ENCODE peak calls at places on chromosomes 2 and 18, in eight cellular contexts. One of them, this sample, is unnamed.

GRCh38 chr2:79734518-79734917 is 221.7 kb downstream of the CTNNA2 start:
- DNase-seq in endothelial cell of umbilical vein: no peak
- DNase-seq in suprapubic skin: no peak
- DNase-seq in lower leg skin: no peak
- DNase-seq in H54: no peak
- DNase-seq in A549: no peak
- DNase-seq in ovary: no peak
- DNase-seq in stomach: no peak
- DNase-seq in this sample: no peak

GRCh38 chr2:113198790-113199612 is 25.2 kb downstream of the PSD4 start:
- DNase-seq in endothelial cell of umbilical vein: peak
- DNase-seq in lower leg skin: peak
- DNase-seq in suprapubic skin: peak
- DNase-seq in H54: peak
- DNase-seq in ovary: peak
- DNase-seq in A549: peak
- DNase-seq in stomach: peak
- DNase-seq in this sample: peak

GRCh38 chr2:10333966-10334365 is 31.3 kb downstream of the HPCAL1 start:
- DNase-seq in lower leg skin: no peak
- DNase-seq in endothelial cell of umbilical vein: no peak
- DNase-seq in suprapubic skin: no peak
- DNase-seq in A549: no peak
- DNase-seq in ovary: no peak
- DNase-seq in H54: no peak
- DNase-seq in stomach: no peak
- DNase-seq in this sample: no peak

GRCh38 chr18:51503351-51503750 is 305.9 kb upstream of the MEX3C start:
- DNase-seq in stomach: no peak
- DNase-seq in H54: no peak
- DNase-seq in suprapubic skin: no peak
- DNase-seq in lower leg skin: no peak
- DNase-seq in ovary: no peak
- DNase-seq in A549: no peak
- DNase-seq in endothelial cell of umbilical vein: no peak
- DNase-seq in this sample: no peak

GRCh38 chr2:95268208-95269035 is 5.8 kb upstream of the PROM2 start:
- DNase-seq in H54: no peak
- DNase-seq in suprapubic skin: peak
- DNase-seq in A549: no peak
- DNase-seq in ovary: no peak
- DNase-seq in stomach: peak
- DNase-seq in lower leg skin: peak
- DNase-seq in endothelial cell of umbilical vein: no peak
- DNase-seq in this sample: no peak

GRCh38 chr18:23970161-23971153 is 44.1 kb upstream of the TTC39C start:
- DNase-seq in H54: no peak
- DNase-seq in lower leg skin: no peak
- DNase-seq in suprapubic skin: no peak
- DNase-seq in endothelial cell of umbilical vein: no peak
- DNase-seq in A549: no peak
- DNase-seq in ovary: no peak
- DNase-seq in stomach: no peak
- DNase-seq in this sample: no peak

GRCh38 chr18:13849791-13850190 is 25.8 kb downstream of the MC5R start:
- DNase-seq in A549: no peak
- DNase-seq in endothelial cell of umbilical vein: no peak
- DNase-seq in ovary: no peak
- DNase-seq in suprapubic skin: no peak
- DNase-seq in lower leg skin: no peak
- DNase-seq in H54: no peak
- DNase-seq in stomach: no peak
- DNase-seq in this sample: no peak

GRCh38 chr2:43355399-43355798 is 129.0 kb upstream of the ZFP36L2 start:
- DNase-seq in A549: no peak
- DNase-seq in endothelial cell of umbilical vein: no peak
- DNase-seq in lower leg skin: no peak
- DNase-seq in suprapubic skin: no peak
- DNase-seq in H54: no peak
- DNase-seq in ovary: no peak
- DNase-seq in stomach: no peak
- DNase-seq in this sample: no peak

GRCh38 chr2:241561811-241562210 is 3.3 kb downstream of the BOK start:
- DNase-seq in ovary: peak
- DNase-seq in A549: no peak
- DNase-seq in endothelial cell of umbilical vein: peak
- DNase-seq in suprapubic skin: no peak
- DNase-seq in H54: peak
- DNase-seq in stomach: peak
- DNase-seq in lower leg skin: no peak
- DNase-seq in this sample: no peak

GRCh38 chr2:138026116-138026855 is 62.0 kb downstream of the HNMT start:
- DNase-seq in stomach: no peak
- DNase-seq in H54: no peak
- DNase-seq in ovary: no peak
- DNase-seq in A549: no peak
- DNase-seq in suprapubic skin: no peak
- DNase-seq in lower leg skin: no peak
- DNase-seq in endothelial cell of umbilical vein: no peak
- DNase-seq in this sample: no peak

GRCh38 chr18:45399146-45399545 is 216.1 kb upstream of the SLC14A2 start:
- DNase-seq in suprapubic skin: no peak
- DNase-seq in H54: no peak
- DNase-seq in A549: no peak
- DNase-seq in lower leg skin: no peak
- DNase-seq in stomach: no peak
- DNase-seq in ovary: no peak
- DNase-seq in endothelial cell of umbilical vein: no peak
- DNase-seq in this sample: no peak

GRCh38 chr2:179272406-179273192 is 8.0 kb upstream of the SESTD1 start:
- DNase-seq in A549: no peak
- DNase-seq in H54: no peak
- DNase-seq in stomach: no peak
- DNase-seq in lower leg skin: no peak
- DNase-seq in endothelial cell of umbilical vein: peak
- DNase-seq in suprapubic skin: no peak
- DNase-seq in ovary: no peak
- DNase-seq in this sample: no peak

GRCh38 chr18:77223653-77224052 is 26.0 kb upstream of the GALR1 start:
- DNase-seq in H54: no peak
- DNase-seq in endothelial cell of umbilical vein: no peak
- DNase-seq in A549: no peak
- DNase-seq in suprapubic skin: no peak
- DNase-seq in lower leg skin: no peak
- DNase-seq in ovary: no peak
- DNase-seq in stomach: no peak
- DNase-seq in this sample: no peak

GRCh38 chr2:62803961-62804360 is 98.4 kb downstream of the EHBP1 start:
- DNase-seq in lower leg skin: no peak
- DNase-seq in A549: no peak
- DNase-seq in stomach: no peak
- DNase-seq in endothelial cell of umbilical vein: no peak
- DNase-seq in ovary: no peak
- DNase-seq in suprapubic skin: no peak
- DNase-seq in H54: no peak
- DNase-seq in this sample: no peak

DNA sequence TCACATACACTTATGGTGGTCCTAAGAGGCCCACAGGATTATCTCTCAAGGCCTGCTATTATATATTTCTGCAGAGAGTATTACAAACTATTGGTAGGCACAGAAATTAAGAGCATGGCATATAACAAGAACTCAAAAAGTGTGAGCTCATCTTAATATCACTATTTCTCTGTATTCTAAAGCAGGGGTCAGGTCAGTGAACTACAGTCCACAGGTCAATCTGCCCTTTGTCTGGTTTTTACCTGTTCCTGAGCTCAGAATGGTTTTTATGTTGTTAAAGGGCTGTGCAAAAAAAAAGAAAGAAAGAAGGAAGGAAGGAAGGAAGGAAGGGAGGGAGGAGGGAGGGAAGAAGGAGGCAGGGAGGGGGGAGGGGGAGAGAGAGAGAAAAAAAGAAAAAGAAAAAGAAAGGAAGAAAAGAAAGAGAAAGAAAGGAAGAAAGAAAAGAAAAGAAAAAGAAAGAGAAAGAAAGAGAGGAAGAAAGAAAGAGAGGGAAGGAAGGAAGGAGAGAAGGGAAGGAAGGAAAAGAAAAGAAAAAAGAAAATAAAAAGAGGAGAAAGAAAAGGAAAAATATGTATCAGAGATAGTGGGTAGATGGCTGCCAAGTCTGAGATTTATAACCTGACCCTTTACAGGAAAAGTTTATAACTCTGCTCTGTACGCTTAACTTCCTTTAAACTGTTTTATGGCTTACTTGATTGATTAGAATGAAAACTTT is 11.1 kb upstream of the SCYGR1 start:
- DNase-seq in suprapubic skin: no peak
- DNase-seq in endothelial cell of umbilical vein: no peak
- DNase-seq in A549: no peak
- DNase-seq in H54: no peak
- DNase-seq in lower leg skin: no peak
- DNase-seq in ovary: no peak
- DNase-seq in stomach: no peak
- DNase-seq in this sample: no peak
- TF ChIP-seq POLR2A in suprapubic skin: no peak
- TF ChIP-seq POLR2A in endothelial cell of umbilical vein: no peak
- TF ChIP-seq POLR2A in A549: no peak
- TF ChIP-seq POLR2A in H54: no peak
- TF ChIP-seq POLR2A in lower leg skin: no peak
- TF ChIP-seq POLR2A in ovary: no peak
- TF ChIP-seq POLR2A in stomach: no peak
- TF ChIP-seq POLR2A in this sample: no peak

DNA sequence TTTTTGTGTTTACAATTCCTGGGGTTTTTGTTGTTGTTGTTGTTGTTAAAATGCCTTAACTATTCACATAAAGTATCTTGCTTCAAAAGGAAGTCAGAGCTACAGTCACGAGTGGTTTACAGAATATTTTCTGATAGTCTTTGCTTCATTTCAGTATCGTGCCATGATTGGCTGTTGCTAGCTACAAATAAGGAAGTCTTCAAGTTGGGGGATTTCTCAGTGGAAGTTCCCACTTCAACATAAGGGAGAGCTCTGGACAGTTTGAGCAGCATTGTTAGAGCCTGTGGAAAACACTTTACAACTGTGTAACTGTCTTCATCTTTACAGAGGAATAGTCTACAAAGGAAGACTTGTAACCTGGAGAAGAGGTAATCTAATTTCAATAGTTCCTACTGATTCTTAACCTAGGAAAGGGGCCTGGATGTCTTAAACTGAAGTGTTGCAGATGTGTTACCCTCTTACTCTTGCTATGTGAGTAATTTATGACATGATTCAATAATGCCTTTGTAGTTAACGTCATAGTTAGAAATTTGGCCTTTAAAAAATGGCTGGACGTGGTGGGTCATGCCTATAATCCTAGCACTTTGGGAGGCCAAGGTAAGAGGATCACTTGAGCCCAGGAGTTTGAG is 23.4 kb upstream of the TANK start:
- DNase-seq in endothelial cell of umbilical vein: peak
- DNase-seq in suprapubic skin: no peak
- DNase-seq in A549: no peak
- DNase-seq in stomach: no peak
- DNase-seq in lower leg skin: no peak
- DNase-seq in ovary: no peak
- DNase-seq in H54: no peak
- DNase-seq in this sample: no peak
- TF ChIP-seq POLR2A in endothelial cell of umbilical vein: peak
- TF ChIP-seq POLR2A in suprapubic skin: peak
- TF ChIP-seq POLR2A in A549: no peak
- TF ChIP-seq POLR2A in stomach: no peak
- TF ChIP-seq POLR2A in lower leg skin: no peak
- TF ChIP-seq POLR2A in ovary: no peak
- TF ChIP-seq POLR2A in H54: no peak
- TF ChIP-seq POLR2A in this sample: peak

DNA sequence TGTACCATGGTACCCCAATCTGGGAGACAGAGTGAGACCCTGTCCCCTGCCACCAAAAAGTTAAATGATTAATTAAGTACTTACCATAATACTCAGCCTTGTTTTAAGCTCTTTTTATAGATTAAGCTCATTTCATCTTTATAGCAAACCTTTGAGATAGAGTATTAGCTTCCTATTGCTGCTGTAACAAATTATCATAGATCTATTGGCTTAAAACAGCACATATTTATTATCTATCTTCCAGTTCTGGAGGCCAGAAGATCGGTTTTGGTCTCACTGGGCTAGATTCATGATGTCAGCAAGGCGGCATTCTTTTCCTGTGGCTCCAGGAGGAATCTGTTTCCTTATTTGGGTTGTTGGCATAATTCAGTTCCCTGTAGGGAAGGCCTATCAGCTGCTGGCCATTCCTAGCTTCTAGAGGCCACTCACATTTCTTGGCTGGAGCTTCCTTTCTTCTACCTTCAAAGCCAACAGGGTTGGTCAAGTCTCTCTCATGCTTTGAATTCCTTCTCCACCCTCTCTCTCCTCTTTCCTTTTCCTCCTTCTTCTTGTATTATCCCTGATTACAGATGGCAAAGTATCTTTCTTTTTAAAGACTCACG is 13.7 kb upstream of the GREB1 start:
- DNase-seq in ovary: no peak
- DNase-seq in A549: no peak
- DNase-seq in lower leg skin: no peak
- DNase-seq in endothelial cell of umbilical vein: no peak
- DNase-seq in suprapubic skin: no peak
- DNase-seq in stomach: no peak
- DNase-seq in H54: no peak
- DNase-seq in this sample: no peak
- TF ChIP-seq POLR2A in ovary: no peak
- TF ChIP-seq POLR2A in A549: no peak
- TF ChIP-seq POLR2A in lower leg skin: no peak
- TF ChIP-seq POLR2A in endothelial cell of umbilical vein: no peak
- TF ChIP-seq POLR2A in suprapubic skin: no peak
- TF ChIP-seq POLR2A in stomach: no peak
- TF ChIP-seq POLR2A in H54: no peak
- TF ChIP-seq POLR2A in this sample: no peak

DNA sequence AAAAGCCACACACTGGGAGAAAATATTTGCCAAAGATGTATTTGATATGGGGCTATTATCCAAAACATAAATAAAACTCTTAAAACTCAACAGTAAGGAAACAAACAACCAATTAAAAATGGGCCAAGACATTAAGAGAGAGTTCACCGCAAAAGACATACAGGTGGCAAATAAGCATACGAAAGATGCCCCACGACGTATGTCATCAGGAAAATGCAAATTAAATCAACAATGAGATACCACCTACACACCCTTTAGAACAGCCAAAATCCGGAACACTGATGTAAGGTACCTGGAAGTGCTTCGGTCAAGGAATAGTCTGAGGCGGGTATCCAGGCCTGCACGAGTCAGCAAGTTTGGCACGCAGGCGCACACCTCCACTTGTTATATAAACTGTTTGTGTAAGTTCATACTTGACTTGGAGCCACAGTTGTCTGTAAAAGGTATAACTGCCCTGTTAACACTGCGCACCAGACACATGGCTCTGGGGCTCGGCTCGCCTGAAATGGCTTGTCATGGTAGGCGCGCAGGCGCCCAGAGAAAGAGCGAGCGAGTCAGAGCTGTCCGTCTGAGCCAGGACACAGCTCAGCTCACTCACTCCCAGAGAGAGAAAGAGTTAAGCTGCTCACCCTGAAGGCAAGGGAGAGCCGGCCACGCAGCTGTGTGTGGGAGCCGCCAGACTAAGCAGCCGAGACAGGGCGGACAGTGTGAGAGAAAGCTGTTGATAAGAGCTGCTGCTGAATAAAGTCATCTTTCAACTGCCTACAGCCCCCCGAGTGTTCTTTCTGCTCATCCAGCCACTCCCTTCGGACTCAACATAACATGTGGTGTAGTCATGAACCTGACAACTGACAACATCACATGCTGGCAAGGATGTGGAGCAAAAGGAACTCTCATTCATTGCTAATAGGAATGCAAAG is 87.3 kb downstream of the HNRNPLL start:
- DNase-seq in stomach: peak
- DNase-seq in H54: peak
- DNase-seq in endothelial cell of umbilical vein: no peak
- DNase-seq in A549: no peak
- DNase-seq in lower leg skin: peak
- DNase-seq in suprapubic skin: no peak
- DNase-seq in ovary: peak
- DNase-seq in this sample: no peak
- TF ChIP-seq POLR2A in stomach: no peak
- TF ChIP-seq POLR2A in H54: no peak
- TF ChIP-seq POLR2A in endothelial cell of umbilical vein: no peak
- TF ChIP-seq POLR2A in A549: no peak
- TF ChIP-seq POLR2A in lower leg skin: no peak
- TF ChIP-seq POLR2A in suprapubic skin: no peak
- TF ChIP-seq POLR2A in ovary: peak
- TF ChIP-seq POLR2A in this sample: no peak

This sample was measured in GM12892.